ENCODE peak calls at places on chromosomes 13 and 19, in eight cellular contexts. Z is psoas muscle; T is tibial artery; Q is left ventricle myocardium inferior; X is dorsolateral prefrontal cortex; R is CD8-positive, alpha-beta T cell; S is HL-60; Y is A549. A is an unnamed sample.

GRCh38 chr13:111411186-111411858 is 90.9 kb downstream of the TEX29 start:
- DNase-seq in Z (no peak), T (no peak), Q (no peak), X (no peak), R (no peak), S (no peak), Y (no peak), A (no peak)

GRCh38 chr13:45623516-45624090 is 8.1 kb upstream of the ERICH6B start:
- DNase-seq in Z (no peak), T (no peak), Q (no peak), X (no peak), R (no peak), S (no peak), Y (peak), A (no peak)

GRCh38 chr13:34570954-34571353 is 371.1 kb upstream of the NBEA start:
- DNase-seq in Z (no peak), T (no peak), Q (no peak), X (no peak), R (no peak), S (no peak), Y (no peak), A (no peak)

GRCh38 chr19:38538386-38538785 is 79.4 kb downstream of the MAP4K1 start:
- DNase-seq in Z (no peak), T (no peak), Q (no peak), X (no peak), R (no peak), S (no peak), Y (no peak), A (peak)

GRCh38 chr13:94369862-94370491 is 109.5 kb downstream of the DCT start:
- DNase-seq in Z (no peak), T (no peak), Q (no peak), X (no peak), R (no peak), S (no peak), Y (no peak), A (peak)

GRCh38 chr13:32059511-32059984 is 28.0 kb downstream of the FRY start:
- DNase-seq in Z (no peak), T (no peak), Q (no peak), X (no peak), R (no peak), S (no peak), Y (no peak), A (no peak)

GRCh38 chr13:57969961-57970360 is 338.4 kb downstream of the PCDH17 start:
- DNase-seq in Z (no peak), T (no peak), Q (no peak), X (no peak), R (no peak), S (no peak), Y (no peak), A (no peak)

GRCh38 chr13:43784491-43784890 is 2.3 kb downstream of the ENOX1 start:
- DNase-seq in Z (no peak), T (no peak), Q (no peak), X (no peak), R (no peak), S (no peak), Y (no peak), A (no peak)

GRCh38 chr13:20369886-20370361 is 137.8 kb upstream of the GJB6 start:
- DNase-seq in Z (no peak), T (no peak), Q (no peak), X (no peak), R (no peak), S (no peak), Y (no peak), A (no peak)

GRCh38 chr13:46086421-46086922 is 18.4 kb downstream of the CPB2 start:
- DNase-seq in Z (no peak), T (no peak), Q (no peak), X (no peak), R (no peak), S (no peak), Y (peak), A (no peak)

GRCh38 chr13:64937302-64937701 is 2292.8 kb downstream of the PCDH9 start:
- DNase-seq in Z (no peak), T (no peak), Q (no peak), X (no peak), R (no peak), S (no peak), Y (no peak), A (no peak)

GRCh38 chr19:39506944-39507714 is 7.8 kb upstream of the SELENOV start:
- DNase-seq in Z (no peak), T (no peak), Q (no peak), X (peak), R (peak), S (peak), Y (peak), A (no peak)

GRCh38 chr13:38415233-38415632 is 65.6 kb downstream of the UFM1 start:
- DNase-seq in Z (no peak), T (no peak), Q (no peak), X (no peak), R (no peak), S (no peak), Y (no peak), A (no peak)

GRCh38 chr13:87656311-87656710 is 14.9 kb upstream of the SLITRK5 start:
- DNase-seq in Z (no peak), T (no peak), Q (no peak), X (no peak), R (no peak), S (no peak), Y (no peak), A (no peak)

GRCh38 chr13:19810996-19811881 is 28.5 kb upstream of the PSPC1 start:
- DNase-seq in Z (no peak), T (no peak), Q (no peak), X (no peak), R (no peak), S (no peak), Y (no peak), A (no peak)

GRCh38 chr13:60261432-60262351 is 98.0 kb upstream of the DIAPH3 start:
- DNase-seq in Z (no peak), T (no peak), Q (no peak), X (no peak), R (no peak), S (no peak), Y (no peak), A (peak)

GRCh38 chr13:102555914-102556553 is 40.8 kb upstream of the TPP2 start:
- DNase-seq in Z (no peak), T (no peak), Q (no peak), X (no peak), R (no peak), S (no peak), Y (peak), A (no peak)

GRCh38 chr19:16266586-16266942 is 58.1 kb upstream of the KLF2 start:
- DNase-seq in Z (no peak), T (no peak), Q (no peak), X (no peak), R (peak), S (no peak), Y (no peak), A (no peak)

GRCh38 chr13:95704510-95704909 is 27.6 kb downstream of the DNAJC3 start:
- DNase-seq in Z (no peak), T (no peak), Q (no peak), X (no peak), R (no peak), S (no peak), Y (peak), A (peak)

GRCh38 chr13:75318138-75318833 is 163.7 kb downstream of the TBC1D4 start:
- DNase-seq in Z (no peak), T (no peak), Q (no peak), X (no peak), R (no peak), S (no peak), Y (no peak), A (no peak)

GRCh38 chr19:49932731-49933131 is 3.4 kb upstream of the NUP62 start:
- DNase-seq in Z (no peak), T (no peak), Q (no peak), X (no peak), R (peak), S (no peak), Y (no peak), A (no peak)

GRCh38 chr19:29662278-29662603 is 3.0 kb upstream of the PLEKHF1 start:
- DNase-seq in Z (no peak), T (no peak), Q (no peak), X (no peak), R (no peak), S (no peak), Y (no peak), A (no peak)

GRCh38 chr13:93857126-93857525 is 622.4 kb downstream of the DCT start:
- DNase-seq in Z (no peak), T (no peak), Q (no peak), X (no peak), R (no peak), S (no peak), Y (no peak), A (no peak)

GRCh38 chr13:114019367-114019766 is 45.5 kb upstream of the C13orf46 start:
- DNase-seq in Z (no peak), T (no peak), Q (no peak), X (no peak), R (no peak), S (no peak), Y (no peak), A (no peak)

GRCh38 chr19:46068345-46069258 is 27.8 kb upstream of the IGFL4 start:
- DNase-seq in Z (no peak), T (no peak), Q (no peak), X (no peak), R (no peak), S (peak), Y (peak), A (no peak)

GRCh38 chr13:111183959-111184684 is 69.0 kb downstream of the ARHGEF7 start:
- DNase-seq in Z (no peak), T (no peak), Q (peak), X (no peak), R (no peak), S (no peak), Y (no peak), A (no peak)

GRCh38 chr19:29454109-29454508 is 71.7 kb upstream of the VSTM2B start:
- DNase-seq in Z (no peak), T (no peak), Q (no peak), X (no peak), R (peak), S (no peak), Y (no peak), A (no peak)

GRCh38 chr13:39108746-39109145 is 70.5 kb downstream of the NHLRC3 start:
- DNase-seq in Z (no peak), T (no peak), Q (no peak), X (no peak), R (no peak), S (no peak), Y (no peak), A (no peak)

GRCh38 chr13:98480915-98481510 is 95.9 kb downstream of the STK24 start:
- DNase-seq in Z (no peak), T (no peak), Q (peak), X (no peak), R (no peak), S (no peak), Y (no peak), A (no peak)

GRCh38 chr19:29528350-29528945 is 2.7 kb downstream of the VSTM2B start:
- DNase-seq in Z (peak), T (peak), Q (peak), X (peak), R (peak), S (peak), Y (peak), A (peak)

GRCh38 chr19:42351079-42351735 is 25.8 kb downstream of the MEGF8 start:
- DNase-seq in Z (no peak), T (no peak), Q (no peak), X (peak), R (no peak), S (no peak), Y (no peak), A (no peak)

GRCh38 chr19:42352893-42353259 is 27.4 kb downstream of the MEGF8 start:
- DNase-seq in Z (no peak), T (no peak), Q (no peak), X (no peak), R (no peak), S (no peak), Y (no peak), A (no peak)

GRCh38 chr19:42352216-42352892 is 26.9 kb downstream of the MEGF8 start:
- DNase-seq in Z (no peak), T (no peak), Q (no peak), X (peak), R (no peak), S (no peak), Y (peak), A (no peak)

GRCh38 chr19:42355896-42356295 is 30.5 kb downstream of the MEGF8 start:
- DNase-seq in Z (no peak), T (no peak), Q (no peak), X (no peak), R (no peak), S (no peak), Y (no peak), A (no peak)

GRCh38 chr19:42353341-42354015 is 28.0 kb downstream of the MEGF8 start:
- DNase-seq in Z (no peak), T (no peak), Q (no peak), X (no peak), R (no peak), S (no peak), Y (no peak), A (no peak)
- H3K27ac ChIP-seq in Z (no peak), T (no peak), Q (no peak), X (peak), R (no peak), S (no peak), Y (no peak), A (no peak)

GRCh38 chr13:49419292-49419691 is 24.6 kb downstream of the CAB39L start:
- DNase-seq in Z (no peak), T (no peak), Q (no peak), X (no peak), R (no peak), S (no peak), Y (no peak), A (no peak)

GRCh38 chr13:49418206-49418605 is 25.7 kb downstream of the CAB39L start:
- DNase-seq in Z (no peak), T (no peak), Q (no peak), X (no peak), R (no peak), S (no peak), Y (no peak), A (no peak)

DNA sequence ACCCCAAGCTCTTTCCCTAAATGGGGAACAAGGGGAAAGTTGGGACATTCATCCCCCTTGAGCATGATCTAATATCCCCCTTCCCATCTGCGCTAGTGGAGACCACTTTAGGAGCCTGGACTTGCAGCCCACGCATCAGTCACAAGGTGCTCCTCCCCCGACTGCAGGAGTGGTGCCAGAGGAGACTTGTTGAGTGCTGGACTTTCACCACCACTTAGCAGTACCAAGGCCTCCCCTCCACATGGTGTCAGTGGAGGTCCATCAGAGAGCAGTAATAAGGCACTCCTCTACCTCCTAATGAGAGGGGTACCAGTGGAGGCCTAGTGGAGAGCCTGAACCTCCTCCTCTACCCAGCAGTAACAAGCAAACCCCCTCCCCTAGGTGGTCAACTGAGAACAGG is 22.5 kb downstream of the CAB39L start:
- DNase-seq in Z (no peak), T (no peak), Q (no peak), X (no peak), R (peak), S (no peak), Y (peak), A (no peak)
- TF ChIP-seq CTCF in Z (no peak), T (no peak), Q (no peak), X (no peak), R (no peak), S (no peak), Y (no peak), A (peak)

DNA sequence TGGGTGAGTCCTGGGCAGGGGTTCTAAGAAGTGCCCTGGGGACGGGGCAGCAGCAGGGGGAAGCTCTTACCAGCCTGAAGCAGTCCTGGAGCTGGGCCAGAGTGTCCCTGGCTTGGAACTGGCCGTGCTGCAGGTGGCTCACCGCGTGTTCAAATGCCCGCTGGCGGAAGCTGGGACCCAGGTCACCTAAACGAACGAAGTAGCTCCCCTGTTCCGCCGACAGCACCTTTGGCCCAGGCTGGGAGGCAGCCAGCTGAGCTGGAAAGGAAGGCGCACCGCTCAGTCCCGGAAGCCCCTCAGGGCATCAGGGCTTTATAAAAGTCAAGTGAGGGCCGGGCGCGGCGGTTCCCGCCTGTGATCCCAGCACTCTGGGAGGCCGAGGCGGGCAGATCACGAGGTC is 9.6 kb downstream of the PLIN4 start:
- DNase-seq in Z (peak), T (no peak), Q (no peak), X (no peak), R (no peak), S (no peak), Y (no peak), A (no peak)
- H3K27ac ChIP-seq in Z (peak), T (no peak), Q (peak), X (no peak), R (no peak), S (no peak), Y (no peak), A (no peak)

DNA sequence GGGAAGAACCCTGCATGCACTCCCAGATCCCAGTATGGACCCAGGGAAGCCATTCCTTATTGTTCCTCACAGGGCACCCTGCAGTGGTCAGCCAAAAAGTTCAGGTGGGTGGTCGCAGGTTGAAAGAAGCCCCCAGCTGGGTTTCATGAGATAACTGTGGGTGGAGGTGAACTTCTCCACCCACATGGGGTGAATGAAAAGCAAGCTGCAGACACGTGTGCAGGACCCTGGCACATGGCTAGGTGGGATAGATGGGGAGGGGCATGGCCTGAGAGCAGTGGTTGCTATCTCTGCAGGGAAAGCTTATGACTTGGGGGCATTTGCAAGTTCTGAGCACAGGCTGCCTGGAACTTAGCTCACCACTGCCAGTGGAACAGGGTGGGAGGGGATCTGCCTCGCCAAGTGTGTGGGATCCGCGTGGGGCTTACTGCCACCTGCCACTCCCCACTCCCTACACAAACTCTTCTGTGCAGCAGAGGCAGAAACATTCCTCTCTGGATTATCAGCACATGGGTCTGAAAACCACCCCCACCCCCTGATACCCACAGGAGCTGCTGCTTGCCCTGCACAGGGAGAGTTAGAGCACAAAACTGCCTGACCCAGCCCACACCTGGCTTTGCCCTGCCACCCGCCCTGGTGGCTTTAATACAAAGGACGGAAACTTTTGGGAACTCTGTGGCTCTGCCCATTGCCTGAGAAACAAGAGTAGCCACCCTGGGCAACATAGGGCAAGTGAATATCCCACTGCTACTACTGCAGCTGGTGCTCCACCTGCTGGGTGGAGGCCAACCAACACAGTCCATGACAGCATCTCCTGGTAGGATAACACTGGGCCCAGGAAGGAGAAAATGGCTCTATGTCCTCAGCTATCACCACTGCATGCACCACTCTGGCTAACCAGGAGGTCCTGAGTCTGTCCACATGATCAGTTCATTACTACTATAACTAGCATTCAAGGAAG is 24.4 kb downstream of the PLA2G4C start:
- DNase-seq in Z (no peak), T (no peak), Q (no peak), X (no peak), R (no peak), S (no peak), Y (no peak), A (no peak)
- TF ChIP-seq CTCF in Z (no peak), T (no peak), Q (no peak), X (no peak), R (no peak), S (no peak), Y (no peak), A (no peak)

DNA sequence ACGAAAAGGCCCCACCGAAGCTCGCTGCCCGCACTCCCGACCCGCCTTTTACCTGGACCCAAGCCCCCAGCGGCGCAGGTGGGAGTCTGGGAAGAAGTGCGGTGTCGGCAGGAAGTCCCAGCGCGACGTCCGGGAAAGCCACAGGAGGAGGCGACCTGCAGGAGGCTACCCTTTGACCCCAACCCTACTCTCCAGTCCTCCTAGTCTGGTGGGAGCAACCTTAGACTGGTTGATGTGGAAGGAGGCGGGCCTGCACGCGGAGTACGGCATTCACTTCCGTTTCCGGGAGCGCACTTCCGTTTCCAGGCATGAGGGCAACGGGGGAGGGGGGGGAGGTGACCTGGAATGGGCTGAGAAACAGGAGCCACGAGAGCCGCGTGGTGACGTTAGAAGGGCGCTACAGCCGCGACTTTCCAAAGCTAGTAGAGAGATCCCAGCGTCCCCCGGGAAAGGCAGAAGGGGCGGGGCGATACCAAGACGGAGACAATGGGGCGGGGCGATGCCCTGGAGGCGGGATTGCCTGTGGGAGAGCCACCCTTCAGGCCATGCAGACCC is 28.5 kb downstream of the ZNF266 start:
- DNase-seq in Z (peak), T (peak), Q (peak), X (peak), R (peak), S (peak), Y (peak), A (peak)
- H3K27ac ChIP-seq in Z (peak), T (peak), Q (peak), X (no peak), R (no peak), S (peak), Y (no peak), A (no peak)

DNA sequence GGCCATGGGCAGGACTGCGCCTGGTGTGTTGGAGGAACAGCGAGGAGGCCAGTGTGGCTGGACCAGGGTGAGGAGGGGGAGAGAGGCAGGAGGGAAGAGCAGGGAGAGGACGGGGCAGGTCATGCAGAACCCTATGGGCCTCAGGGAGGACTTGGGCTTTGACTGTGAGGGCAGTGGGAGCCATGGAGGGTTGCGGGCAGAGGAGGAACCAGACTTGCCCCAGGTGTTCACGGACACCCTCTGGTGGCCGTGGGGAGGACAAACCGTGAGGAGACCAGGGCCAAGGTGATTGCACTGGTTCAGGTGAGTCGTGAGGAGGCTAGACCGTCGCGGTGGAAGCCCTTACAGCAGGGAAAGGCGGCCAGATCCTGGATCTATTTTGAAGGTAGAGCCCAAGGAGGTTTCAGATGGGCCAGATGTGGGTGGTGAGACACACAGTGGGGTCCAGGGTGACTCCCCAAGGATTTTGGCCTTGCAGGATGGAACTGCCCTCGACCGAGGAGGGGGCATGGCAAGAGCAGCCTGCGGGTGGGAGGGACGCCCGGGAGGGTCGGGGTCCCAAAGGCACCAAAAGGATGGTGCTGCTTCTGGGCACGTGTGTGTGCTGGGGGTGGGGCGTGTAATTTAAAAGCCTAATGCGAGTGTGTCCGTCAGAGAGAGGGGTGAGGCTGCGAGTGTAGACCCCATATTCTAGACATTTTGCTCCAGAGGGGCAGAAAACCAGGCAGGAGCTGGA is 2.7 kb upstream of the REXO1 start:
- DNase-seq in Z (no peak), T (no peak), Q (no peak), X (no peak), R (no peak), S (no peak), Y (no peak), A (no peak)
- TF ChIP-seq CTCF in Z (no peak), T (no peak), Q (peak), X (no peak), R (no peak), S (peak), Y (no peak), A (no peak)

A was measured in body of pancreas.